ENCODE peak calls at places on chromosomes 4 and X, in eight cellular contexts. Z, V, Q, M, X, L, F and B are unnamed samples. For H3K4me1, the result is how much of the 10 kb centered on the place peaks cover.

GRCh38 chr4:74855879-74856278 is 61.6 kb upstream of the BTC start:
- DNase-seq in Z (no peak), V (no peak), Q (no peak), M (no peak), X (no peak), L (peak), F (no peak), B (no peak)

GRCh38 chr4:98626350-98626749 is 32.1 kb downstream of the TSPAN5 start:
- DNase-seq in Z (peak), V (no peak), Q (peak), M (peak), X (no peak), L (peak), F (no peak), B (no peak)

GRCh38 chr4:108166038-108166437 is 2.7 kb downstream of the LEF1 start:
- DNase-seq in Z (no peak), V (peak), Q (no peak), M (no peak), X (peak), L (no peak), F (no peak), B (peak)

GRCh38 chrX:131802836-131803626 is 220.1 kb upstream of the STK26 start:
- DNase-seq in Z (no peak), V (peak), Q (no peak), M (no peak), X (no peak), L (peak), F (peak), B (peak)

GRCh38 chrX:71111141-71111843 is at the start of gene IL2RG:
- DNase-seq in Z (no peak), V (peak), Q (no peak), M (peak), X (no peak), L (peak), F (no peak), B (peak)

GRCh38 chrX:110758781-110759180 is 36.8 kb downstream of the CHRDL1 start:
- DNase-seq in Z (no peak), V (no peak), Q (no peak), M (no peak), X (no peak), L (no peak), F (no peak), B (no peak)

GRCh38 chr4:105092356-105092755 is 54.3 kb upstream of the TET2 start:
- DNase-seq in Z (no peak), V (no peak), Q (peak), M (peak), X (no peak), L (peak), F (no peak), B (no peak)

GRCh38 chr4:2587215-2587823 is 50.9 kb downstream of the FAM193A start:
- DNase-seq in Z (no peak), V (no peak), Q (peak), M (no peak), X (no peak), L (no peak), F (no peak), B (no peak)

GRCh38 chr4:54229631-54230478 is 762 bp downstream of the PDGFRA start:
- DNase-seq in Z (no peak), V (no peak), Q (peak), M (peak), X (peak), L (no peak), F (peak), B (no peak)

GRCh38 chrX:357693-358471 is 28.8 kb downstream of the PPP2R3B start:
- DNase-seq in Z (no peak), V (no peak), Q (peak), M (no peak), X (no peak), L (peak), F (no peak), B (no peak)

GRCh38 chrX:51148848-51149247 is 183.8 kb upstream of the NUDT10 start:
- DNase-seq in Z (peak), V (no peak), Q (no peak), M (peak), X (peak), L (peak), F (no peak), B (peak)

GRCh38 chr4:58247792-58248191 is 1137.6 kb upstream of the IGFBP7 start:
- DNase-seq in Z (no peak), V (peak), Q (no peak), M (peak), X (peak), L (peak), F (no peak), B (peak)

GRCh38 chr4:7721984-7722551 is 217.6 kb downstream of the AFAP1 start:
- DNase-seq in Z (no peak), V (no peak), Q (no peak), M (no peak), X (no peak), L (peak), F (no peak), B (no peak)

GRCh38 chr4:68606240-68606639 is 30.1 kb upstream of the UGT2B17 start:
- DNase-seq in Z (no peak), V (no peak), Q (no peak), M (no peak), X (no peak), L (no peak), F (no peak), B (no peak)
- TF ChIP-seq EZH2phosphoT487 in Z (no peak), V (no peak), Q (no peak), M (no peak), X (no peak), L (no peak), F (no peak), B (no peak)

GRCh38 chr4:123546661-123547060 is 150.1 kb downstream of the SPRY1 start:
- DNase-seq in Z (no peak), V (no peak), Q (no peak), M (peak), X (no peak), L (no peak), F (no peak), B (no peak)
- H3K4me1 ChIP-seq in Z (under half), V (under half), Q (under half), M (under half), X (under half), L (under half), F (under half), B (under half)

DNA sequence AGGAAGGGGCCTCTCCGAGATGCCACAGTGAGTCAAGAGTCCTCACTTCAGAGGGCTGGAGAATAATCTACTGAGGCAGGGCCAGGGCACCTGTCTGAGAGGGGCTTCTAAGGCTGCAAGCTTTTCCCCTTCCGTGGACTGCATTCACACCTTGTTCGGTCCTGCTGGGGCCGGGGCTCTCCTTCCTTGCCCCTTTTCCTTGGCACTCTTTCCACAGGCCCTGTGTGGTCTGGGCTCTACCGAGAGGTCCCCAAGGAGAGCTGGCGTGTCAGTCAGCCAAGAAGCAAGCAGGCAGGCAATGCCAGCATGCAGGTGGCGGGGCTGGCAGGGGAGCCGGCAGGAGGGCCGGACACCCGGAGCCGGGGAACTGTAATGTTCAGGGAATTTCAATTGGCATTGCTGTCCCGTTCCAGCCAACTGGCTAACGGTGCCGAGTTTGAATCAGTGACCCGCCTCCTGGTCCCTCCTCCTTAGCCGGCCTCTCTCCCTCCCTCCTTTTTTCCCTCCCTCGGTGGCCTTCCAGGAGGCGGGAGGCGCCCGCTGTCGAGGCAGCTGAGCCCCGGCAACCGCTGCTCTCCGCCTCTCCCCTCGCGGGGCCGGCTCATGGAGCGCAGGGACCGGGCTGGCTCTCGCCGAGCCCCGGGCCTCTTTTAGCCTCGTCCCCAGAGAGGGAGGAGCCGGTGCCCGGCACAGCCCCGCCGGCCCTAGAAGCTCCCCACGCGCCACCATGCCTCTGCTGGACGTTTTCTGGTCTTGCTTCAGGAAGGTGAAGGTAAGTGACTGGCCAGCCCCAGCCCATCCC is at the start of gene STARD8:
- DNase-seq in Z (peak), V (no peak), Q (peak), M (peak), X (peak), L (peak), F (peak), B (no peak)
- H3K4me3 ChIP-seq in Z (peak), V (no peak), Q (peak), M (no peak), X (peak), L (peak), F (peak), B (no peak)

DNA sequence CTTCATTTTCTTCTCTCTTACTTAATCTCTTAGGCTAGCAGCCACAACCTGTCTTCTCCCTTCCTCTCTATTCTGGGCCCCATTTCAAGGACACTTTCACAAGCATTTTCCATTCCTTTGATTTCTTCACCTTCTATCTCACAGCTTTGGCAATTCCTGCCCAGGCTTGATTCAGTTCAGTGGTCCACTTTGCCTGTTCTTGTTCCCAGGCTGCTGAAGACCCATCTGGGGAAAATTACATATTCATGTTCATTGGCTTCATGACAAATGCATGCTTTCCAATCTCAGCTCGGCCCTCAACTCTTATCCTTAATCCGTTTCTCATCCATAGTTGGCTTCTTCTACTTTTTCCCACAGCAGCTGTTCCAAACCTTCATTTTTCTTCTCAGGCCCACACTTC is 38.7 kb upstream of the LPAR4 start:
- DNase-seq in Z (no peak), V (no peak), Q (no peak), M (no peak), X (no peak), L (no peak), F (no peak), B (no peak)
- TF ChIP-seq EZH2phosphoT487 in Z (no peak), V (no peak), Q (no peak), M (no peak), X (no peak), L (no peak), F (no peak), B (no peak)

GRCh38 chr4:76210502-76210901 is 3.1 kb downstream of the SCARB2 start:
- DNase-seq in Z (no peak), V (peak), Q (peak), M (no peak), X (no peak), L (no peak), F (no peak), B (no peak)

GRCh38 chr4:76208005-76208765 is 5.4 kb downstream of the SCARB2 start:
- DNase-seq in Z (no peak), V (no peak), Q (peak), M (peak), X (no peak), L (peak), F (peak), B (no peak)

GRCh38 chr4:76211769-76212168 is 1.9 kb downstream of the SCARB2 start:
- DNase-seq in Z (no peak), V (no peak), Q (peak), M (no peak), X (no peak), L (no peak), F (no peak), B (no peak)

GRCh38 chr4:76212301-76212700 is 1.3 kb downstream of the SCARB2 start:
- DNase-seq in Z (no peak), V (no peak), Q (peak), M (no peak), X (no peak), L (no peak), F (no peak), B (no peak)

DNA sequence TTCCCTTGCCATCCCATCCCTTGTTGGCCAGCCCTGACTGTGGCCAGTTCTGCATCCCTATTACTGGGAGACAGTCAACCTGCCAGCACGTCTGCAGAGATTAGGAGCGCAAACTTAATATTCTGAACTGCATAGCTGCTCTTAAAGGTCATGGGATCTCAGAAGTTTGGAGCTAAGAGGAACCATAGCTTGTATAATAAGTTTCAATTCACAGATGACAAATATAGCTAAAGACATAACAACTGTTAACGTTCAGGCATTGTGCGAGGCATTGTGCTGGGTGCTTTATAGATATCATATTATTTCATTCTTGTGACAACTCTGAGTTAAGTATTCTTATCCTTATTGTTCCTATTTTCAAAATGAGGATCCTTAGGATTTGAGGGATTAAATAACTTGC is 3.7 kb downstream of the SCARB2 start:
- DNase-seq in Z (no peak), V (no peak), Q (no peak), M (no peak), X (no peak), L (no peak), F (no peak), B (no peak)
- H3K4me1 ChIP-seq in Z (under half), V (under half), Q (half or more), M (half or more), X (under half), L (half or more), F (half or more), B (under half)

GRCh38 chrX:153245288-153245731 is 66.2 kb downstream of the MAGEA1 start:
- DNase-seq in Z (no peak), V (no peak), Q (no peak), M (peak), X (peak), L (no peak), F (no peak), B (peak)
- H3K4me3 ChIP-seq in Z (no peak), V (no peak), Q (no peak), M (no peak), X (peak), L (no peak), F (no peak), B (peak)

GRCh38 chr4:171785392-171785791 is 27.8 kb upstream of the GALNTL6 start:
- DNase-seq in Z (no peak), V (no peak), Q (no peak), M (no peak), X (no peak), L (no peak), F (no peak), B (no peak)
- TF ChIP-seq EZH2phosphoT487 in Z (no peak), V (no peak), Q (no peak), M (no peak), X (no peak), L (no peak), F (no peak), B (no peak)

DNA sequence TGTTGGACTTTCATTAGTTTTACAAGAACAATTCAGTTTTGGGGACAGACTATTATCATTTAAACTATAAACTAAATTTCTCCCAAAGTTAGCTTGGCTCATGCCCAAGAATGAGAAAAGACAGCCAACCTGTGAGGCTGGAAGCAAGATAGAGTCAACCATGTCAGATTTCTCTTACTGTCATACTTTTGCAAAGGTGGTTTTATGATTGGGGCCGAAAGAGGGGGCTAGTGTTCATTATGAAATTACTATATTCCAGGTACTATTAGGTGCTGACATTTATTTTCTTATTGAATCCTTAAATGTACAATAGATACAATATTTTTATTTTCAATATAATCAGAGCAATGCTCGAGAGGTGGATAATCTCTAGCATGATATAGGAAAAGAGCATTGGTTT is 30.6 kb downstream of the HERC6 start:
- DNase-seq in Z (no peak), V (no peak), Q (no peak), M (no peak), X (no peak), L (no peak), F (no peak), B (no peak)
- H3K4me1 ChIP-seq in Z (under half), V (under half), Q (under half), M (under half), X (under half), L (under half), F (under half), B (under half)

GRCh38 chr4:173414456-173414855 is 15.5 kb upstream of the SCRG1 start:
- DNase-seq in Z (no peak), V (no peak), Q (no peak), M (no peak), X (no peak), L (no peak), F (no peak), B (no peak)

GRCh38 chr4:173417833-173418232 is 18.9 kb upstream of the SCRG1 start:
- DNase-seq in Z (no peak), V (no peak), Q (no peak), M (no peak), X (no peak), L (peak), F (no peak), B (no peak)

GRCh38 chr4:173415092-173415491 is 16.2 kb upstream of the SCRG1 start:
- DNase-seq in Z (no peak), V (no peak), Q (no peak), M (no peak), X (no peak), L (peak), F (no peak), B (no peak)

GRCh38 chr4:173418636-173419035 is 19.7 kb upstream of the SCRG1 start:
- DNase-seq in Z (no peak), V (no peak), Q (no peak), M (no peak), X (no peak), L (peak), F (no peak), B (no peak)

DNA sequence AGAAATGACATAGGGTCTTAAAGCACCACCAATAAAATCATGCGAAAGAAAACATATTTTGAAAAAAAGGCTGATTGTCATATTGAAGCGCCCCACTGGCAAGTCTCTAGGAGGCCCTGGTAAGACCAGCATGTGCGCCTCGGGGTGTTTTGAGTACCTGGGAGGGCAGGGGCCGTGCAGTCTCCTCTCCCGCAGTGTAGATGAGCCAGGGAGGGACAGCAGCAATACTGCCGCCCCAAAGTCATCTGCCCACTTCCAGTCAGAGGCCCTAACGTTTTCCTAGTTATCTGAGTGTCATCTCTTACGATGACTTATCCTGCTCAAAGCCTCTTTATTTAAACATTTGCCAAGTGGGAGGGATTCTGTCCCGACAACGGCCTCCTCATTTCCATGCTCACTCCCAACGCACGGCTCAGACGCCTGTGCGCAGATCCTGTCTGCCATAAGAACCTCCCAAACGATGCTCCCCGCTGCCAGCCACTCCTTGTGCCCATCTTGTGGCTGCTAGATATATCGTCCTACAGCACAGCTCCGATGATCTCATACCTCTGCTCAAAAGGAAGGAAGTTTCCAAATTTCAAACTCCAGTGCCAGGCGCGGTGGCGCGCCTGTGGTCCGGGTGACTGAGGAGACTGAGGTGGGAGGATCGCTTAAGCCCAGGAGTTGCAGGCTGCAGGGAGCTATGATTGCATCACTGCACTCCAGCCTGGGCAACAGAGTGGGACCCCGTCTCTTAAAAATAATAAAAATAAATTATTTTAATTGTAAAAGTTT is 17.2 kb upstream of the SCRG1 start:
- DNase-seq in Z (no peak), V (no peak), Q (no peak), M (no peak), X (no peak), L (no peak), F (peak), B (no peak)
- H3K4me3 ChIP-seq in Z (no peak), V (no peak), Q (no peak), M (no peak), X (no peak), L (no peak), F (no peak), B (no peak)

GRCh38 chr4:169342906-169343560 is 72.3 kb upstream of the SH3RF1 start:
- DNase-seq in Z (no peak), V (no peak), Q (peak), M (no peak), X (no peak), L (peak), F (no peak), B (no peak)

GRCh38 chr4:169340834-169341233 is 70.1 kb upstream of the SH3RF1 start:
- DNase-seq in Z (no peak), V (no peak), Q (no peak), M (no peak), X (no peak), L (no peak), F (no peak), B (no peak)

GRCh38 chr4:169345207-169345788 is 74.5 kb upstream of the SH3RF1 start:
- DNase-seq in Z (peak), V (no peak), Q (peak), M (no peak), X (no peak), L (peak), F (peak), B (no peak)

GRCh38 chr4:169341490-169341889 is 70.7 kb upstream of the SH3RF1 start:
- DNase-seq in Z (no peak), V (no peak), Q (peak), M (no peak), X (no peak), L (no peak), F (no peak), B (no peak)

GRCh38 chr4:169342159-169342865 is 71.6 kb upstream of the SH3RF1 start:
- DNase-seq in Z (no peak), V (no peak), Q (no peak), M (no peak), X (no peak), L (no peak), F (no peak), B (no peak)
- TF ChIP-seq EZH2phosphoT487 in Z (no peak), V (no peak), Q (no peak), M (no peak), X (no peak), L (no peak), F (no peak), B (no peak)